ENCODE peak calls at places on chromosomes 13 and 19, in nine cellular contexts. One of them, this sample, is unnamed.

GRCh38 chr19:35206379-35206778 is 22.2 kb downstream of the FAM187B start:
- DNase-seq in Panc1: no peak
- DNase-seq in GM23338: no peak
- DNase-seq in HCT116: no peak
- DNase-seq in HepG2: no peak
- DNase-seq in SK-N-SH: no peak
- DNase-seq in HL-60: no peak
- DNase-seq in GM12878: peak; percentile 52
- DNase-seq in K562: no peak
- DNase-seq in this sample: no peak

GRCh38 chr13:38670627-38671026 is 16.2 kb upstream of the FREM2 start:
- DNase-seq in SK-N-SH: no peak
- DNase-seq in K562: no peak
- DNase-seq in HL-60: no peak
- DNase-seq in GM23338: no peak
- DNase-seq in GM12878: no peak
- DNase-seq in HepG2: no peak
- DNase-seq in HCT116: no peak
- DNase-seq in Panc1: no peak
- DNase-seq in this sample: no peak

GRCh38 chr13:41652735-41653361 is 195.5 kb downstream of the RGCC start:
- DNase-seq in Panc1: no peak
- DNase-seq in SK-N-SH: peak; percentile 60
- DNase-seq in GM23338: peak; percentile 52
- DNase-seq in GM12878: no peak
- DNase-seq in HCT116: peak; percentile 23
- DNase-seq in K562: peak; percentile 16
- DNase-seq in HepG2: peak; percentile 62
- DNase-seq in HL-60: peak; percentile 41
- DNase-seq in this sample: peak; percentile 7

GRCh38 chr19:7944177-7944761 is 803 bp upstream of the TIMM44 start:
- DNase-seq in SK-N-SH: peak; percentile 84
- DNase-seq in GM12878: peak; percentile 58
- DNase-seq in HCT116: peak; percentile 85
- DNase-seq in HL-60: peak; percentile 95
- DNase-seq in GM23338: peak; percentile 94
- DNase-seq in HepG2: peak; percentile 86
- DNase-seq in Panc1: no peak
- DNase-seq in K562: peak; percentile 71
- DNase-seq in this sample: peak; percentile 86

GRCh38 chr13:98890920-98891319 is 86.9 kb downstream of the DOCK9 start:
- DNase-seq in HL-60: no peak
- DNase-seq in K562: no peak
- DNase-seq in GM12878: no peak
- DNase-seq in GM23338: peak; percentile 53
- DNase-seq in Panc1: no peak
- DNase-seq in SK-N-SH: no peak
- DNase-seq in HepG2: no peak
- DNase-seq in HCT116: no peak
- DNase-seq in this sample: no peak

GRCh38 chr13:59277106-59277505 is 886.6 kb downstream of the DIAPH3 start:
- DNase-seq in Panc1: no peak
- DNase-seq in HepG2: no peak
- DNase-seq in GM23338: no peak
- DNase-seq in GM12878: no peak
- DNase-seq in SK-N-SH: no peak
- DNase-seq in K562: no peak
- DNase-seq in HCT116: no peak
- DNase-seq in HL-60: no peak
- DNase-seq in this sample: no peak

GRCh38 chr13:102580552-102581169 is 16.1 kb upstream of the TPP2 start:
- DNase-seq in Panc1: peak; percentile 53
- DNase-seq in HepG2: peak; percentile 55
- DNase-seq in HCT116: peak; percentile 68
- DNase-seq in HL-60: peak; percentile 56
- DNase-seq in SK-N-SH: peak; percentile 54
- DNase-seq in GM12878: no peak
- DNase-seq in GM23338: peak; percentile 86
- DNase-seq in K562: peak; percentile 46
- DNase-seq in this sample: peak; percentile 65

GRCh38 chr13:23575632-23576031 is 5.4 kb downstream of the TNFRSF19 start:
- DNase-seq in GM12878: no peak
- DNase-seq in HCT116: no peak
- DNase-seq in K562: no peak
- DNase-seq in Panc1: no peak
- DNase-seq in GM23338: no peak
- DNase-seq in SK-N-SH: no peak
- DNase-seq in HL-60: no peak
- DNase-seq in HepG2: no peak
- DNase-seq in this sample: no peak

GRCh38 chr19:38019427-38019724 is 112.4 kb downstream of the SIPA1L3 start:
- DNase-seq in GM23338: peak; percentile 38
- DNase-seq in HepG2: no peak
- DNase-seq in SK-N-SH: no peak
- DNase-seq in HL-60: no peak
- DNase-seq in HCT116: no peak
- DNase-seq in K562: no peak
- DNase-seq in GM12878: no peak
- DNase-seq in Panc1: no peak
- DNase-seq in this sample: no peak

GRCh38 chr13:114129649-114130062 is 2.8 kb downstream of the RASA3 start:
- DNase-seq in GM23338: no peak
- DNase-seq in SK-N-SH: no peak
- DNase-seq in Panc1: no peak
- DNase-seq in HCT116: no peak
- DNase-seq in HL-60: peak; percentile 73
- DNase-seq in GM12878: no peak
- DNase-seq in HepG2: no peak
- DNase-seq in K562: no peak
- DNase-seq in this sample: no peak

GRCh38 chr19:46221981-46222610 is 7.4 kb upstream of the IGFL1 start:
- DNase-seq in HCT116: no peak
- DNase-seq in HL-60: no peak
- DNase-seq in K562: no peak
- DNase-seq in GM23338: peak; percentile 78
- DNase-seq in SK-N-SH: no peak
- DNase-seq in GM12878: no peak
- DNase-seq in HepG2: no peak
- DNase-seq in Panc1: no peak
- DNase-seq in this sample: peak; percentile 98

GRCh38 chr13:40132249-40132648 is 476.8 kb downstream of the COG6 start:
- DNase-seq in SK-N-SH: no peak
- DNase-seq in HCT116: no peak
- DNase-seq in GM12878: no peak
- DNase-seq in K562: no peak
- DNase-seq in HepG2: no peak
- DNase-seq in Panc1: no peak
- DNase-seq in HL-60: no peak
- DNase-seq in GM23338: no peak
- DNase-seq in this sample: no peak

GRCh38 chr13:109336730-109337129 is 449.7 kb downstream of the IRS2 start:
- DNase-seq in GM12878: no peak
- DNase-seq in Panc1: no peak
- DNase-seq in HL-60: no peak
- DNase-seq in K562: no peak
- DNase-seq in SK-N-SH: no peak
- DNase-seq in HCT116: no peak
- DNase-seq in GM23338: no peak
- DNase-seq in HepG2: no peak
- DNase-seq in this sample: peak; percentile 52

GRCh38 chr13:72537400-72537780 is 190.0 kb downstream of the MZT1 start:
- DNase-seq in GM23338: no peak
- DNase-seq in HepG2: peak; percentile 16
- DNase-seq in GM12878: no peak
- DNase-seq in HCT116: no peak
- DNase-seq in SK-N-SH: no peak
- DNase-seq in K562: no peak
- DNase-seq in HL-60: no peak
- DNase-seq in Panc1: no peak
- DNase-seq in this sample: no peak

GRCh38 chr19:42316223-42317211 is 3.4 kb downstream of the TMEM145 start:
- DNase-seq in Panc1: no peak
- DNase-seq in HL-60: peak; percentile 68
- DNase-seq in GM12878: peak; percentile 25
- DNase-seq in K562: no peak
- DNase-seq in HCT116: no peak
- DNase-seq in GM23338: no peak
- DNase-seq in HepG2: peak; percentile 46
- DNase-seq in SK-N-SH: peak; percentile 36
- DNase-seq in this sample: no peak

GRCh38 chr19:39405930-39406655 is 554 bp upstream of the ZFP36 start:
- DNase-seq in SK-N-SH: no peak
- DNase-seq in GM23338: peak; percentile 83
- DNase-seq in HepG2: no peak
- DNase-seq in HCT116: no peak
- DNase-seq in Panc1: peak; percentile 94
- DNase-seq in K562: no peak
- DNase-seq in HL-60: peak; percentile 74
- DNase-seq in GM12878: no peak
- DNase-seq in this sample: no peak

GRCh38 chr13:42215578-42216421 is 56.2 kb upstream of the AKAP11 start:
- DNase-seq in Panc1: no peak
- DNase-seq in HCT116: peak; percentile 29
- DNase-seq in K562: peak; percentile 4
- DNase-seq in HepG2: peak; percentile 10
- DNase-seq in SK-N-SH: peak; percentile 9
- DNase-seq in HL-60: peak; percentile 46
- DNase-seq in GM12878: peak; percentile 4
- DNase-seq in GM23338: peak; percentile 77
- DNase-seq in this sample: peak; percentile 40

GRCh38 chr19:1851581-1852293 is 3.5 kb upstream of the REXO1 start:
- DNase-seq in HL-60: no peak
- DNase-seq in HCT116: no peak
- DNase-seq in Panc1: no peak
- DNase-seq in K562: no peak
- DNase-seq in GM23338: peak; percentile 76
- DNase-seq in HepG2: no peak
- DNase-seq in GM12878: no peak
- DNase-seq in SK-N-SH: no peak
- DNase-seq in this sample: no peak
- TF ChIP-seq REST in HL-60: no peak
- TF ChIP-seq REST in HCT116: no peak
- TF ChIP-seq REST in Panc1: no peak
- TF ChIP-seq REST in K562: no peak
- TF ChIP-seq REST in GM23338: no peak
- TF ChIP-seq REST in HepG2: no peak
- TF ChIP-seq REST in GM12878: no peak
- TF ChIP-seq REST in SK-N-SH: no peak
- TF ChIP-seq REST in this sample: no peak

GRCh38 chr19:4200940-4201542 is 18.6 kb downstream of the ANKRD24 start:
- DNase-seq in HL-60: no peak
- DNase-seq in GM12878: no peak
- DNase-seq in SK-N-SH: no peak
- DNase-seq in K562: no peak
- DNase-seq in GM23338: no peak
- DNase-seq in HCT116: no peak
- DNase-seq in Panc1: no peak
- DNase-seq in HepG2: no peak
- DNase-seq in this sample: no peak

GRCh38 chr19:4201798-4202197 is 19.3 kb downstream of the ANKRD24 start:
- DNase-seq in K562: no peak
- DNase-seq in HepG2: no peak
- DNase-seq in Panc1: no peak
- DNase-seq in HCT116: no peak
- DNase-seq in GM23338: no peak
- DNase-seq in HL-60: no peak
- DNase-seq in SK-N-SH: no peak
- DNase-seq in GM12878: no peak
- DNase-seq in this sample: no peak

GRCh38 chr19:4208385-4209094 is 20.8 kb upstream of the EBI3 start:
- DNase-seq in Panc1: no peak
- DNase-seq in K562: peak; percentile 59
- DNase-seq in GM12878: no peak
- DNase-seq in HL-60: no peak
- DNase-seq in GM23338: peak; percentile 78
- DNase-seq in SK-N-SH: peak; percentile 68
- DNase-seq in HCT116: peak; percentile 66
- DNase-seq in HepG2: peak; percentile 52
- DNase-seq in this sample: peak; percentile 62

GRCh38 chr19:4210166-4210731 is 19.1 kb upstream of the EBI3 start:
- DNase-seq in SK-N-SH: no peak
- DNase-seq in HCT116: no peak
- DNase-seq in GM12878: no peak
- DNase-seq in Panc1: no peak
- DNase-seq in GM23338: no peak
- DNase-seq in HepG2: no peak
- DNase-seq in K562: no peak
- DNase-seq in HL-60: no peak
- DNase-seq in this sample: no peak

DNA sequence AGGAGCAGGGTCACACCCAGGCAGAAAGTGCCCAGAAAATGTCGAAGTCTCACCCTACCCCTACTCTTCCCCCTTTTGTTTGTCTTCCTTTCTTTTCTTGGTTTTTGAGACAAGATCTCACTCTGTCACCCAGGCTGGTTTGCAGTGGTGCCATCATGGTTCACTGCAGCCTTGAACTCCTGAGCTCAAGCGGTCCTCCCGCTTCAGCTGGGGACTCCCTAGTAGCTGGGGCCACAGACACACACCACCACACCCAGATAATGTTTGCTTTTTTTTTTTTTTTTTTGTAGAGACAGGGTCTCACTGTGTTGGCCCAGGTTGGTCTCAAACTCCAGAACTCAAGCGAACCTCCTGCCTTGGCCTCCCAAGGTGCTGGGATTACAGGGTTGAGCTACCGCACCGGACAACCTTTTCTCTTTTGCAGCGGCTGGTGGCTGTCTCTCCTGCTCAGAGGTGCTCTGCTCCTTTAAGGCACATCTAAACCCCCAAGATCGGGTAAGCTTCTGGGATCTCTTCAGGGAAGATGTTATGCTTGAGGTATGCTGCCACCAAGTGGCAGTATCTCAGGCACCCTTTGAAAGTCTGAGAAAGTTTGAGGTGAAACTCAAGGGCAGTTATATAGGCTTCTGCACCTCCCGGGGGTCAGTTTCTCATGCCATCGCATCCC is 22.4 kb upstream of the EBI3 start:
- DNase-seq in HL-60: no peak
- DNase-seq in HCT116: peak; percentile 63
- DNase-seq in SK-N-SH: no peak
- DNase-seq in Panc1: no peak
- DNase-seq in HepG2: no peak
- DNase-seq in GM23338: peak; percentile 45
- DNase-seq in K562: no peak
- DNase-seq in GM12878: no peak
- DNase-seq in this sample: peak; percentile 65
- TF ChIP-seq REST in HL-60: no peak
- TF ChIP-seq REST in HCT116: no peak
- TF ChIP-seq REST in SK-N-SH: no peak
- TF ChIP-seq REST in Panc1: no peak
- TF ChIP-seq REST in HepG2: no peak
- TF ChIP-seq REST in GM23338: no peak
- TF ChIP-seq REST in K562: no peak
- TF ChIP-seq REST in GM12878: no peak
- TF ChIP-seq REST in this sample: no peak

GRCh38 chr19:19540707-19541515 is 2.8 kb downstream of the CILP2 start:
- DNase-seq in HL-60: peak; percentile 49
- DNase-seq in Panc1: no peak
- DNase-seq in HCT116: peak; percentile 93
- DNase-seq in SK-N-SH: peak; percentile 97
- DNase-seq in GM23338: peak; percentile 99
- DNase-seq in GM12878: no peak
- DNase-seq in K562: peak; percentile 92
- DNase-seq in HepG2: no peak
- DNase-seq in this sample: no peak
- TF ChIP-seq REST in HL-60: no peak
- TF ChIP-seq REST in Panc1: no peak
- TF ChIP-seq REST in HCT116: no peak
- TF ChIP-seq REST in SK-N-SH: no peak
- TF ChIP-seq REST in GM23338: no peak
- TF ChIP-seq REST in GM12878: no peak
- TF ChIP-seq REST in K562: no peak
- TF ChIP-seq REST in HepG2: no peak
- TF ChIP-seq REST in this sample: no peak

GRCh38 chr19:18972301-18972831 is 31.3 kb upstream of the HOMER3 start:
- DNase-seq in HL-60: peak; percentile 82
- DNase-seq in HepG2: no peak
- DNase-seq in Panc1: no peak
- DNase-seq in SK-N-SH: no peak
- DNase-seq in K562: no peak
- DNase-seq in HCT116: no peak
- DNase-seq in GM12878: no peak
- DNase-seq in GM23338: no peak
- DNase-seq in this sample: no peak
- TF ChIP-seq REST in HL-60: peak; percentile 48
- TF ChIP-seq REST in HepG2: no peak
- TF ChIP-seq REST in Panc1: no peak
- TF ChIP-seq REST in SK-N-SH: no peak
- TF ChIP-seq REST in K562: no peak
- TF ChIP-seq REST in HCT116: no peak
- TF ChIP-seq REST in GM12878: no peak
- TF ChIP-seq REST in GM23338: no peak
- TF ChIP-seq REST in this sample: no peak